ENCODE peak calls at places on chromosomes 2 and 18, in nine cellular contexts. One of them, this sample, is unnamed.

GRCh38 chr2:20424300-20425290 is 22.3 kb upstream of the RHOB start:
- DNase-seq in lung: no peak
- DNase-seq in fibroblast of mammary gland: peak; percentile 97
- DNase-seq in transverse colon: peak; percentile 67
- DNase-seq in AG09309: no peak
- DNase-seq in K562: peak; percentile 41
- DNase-seq in GM23338: peak; percentile 5
- DNase-seq in foreskin fibroblast: peak; percentile 92
- DNase-seq in cardiac muscle cell: no peak
- DNase-seq in this sample: no peak

GRCh38 chr2:143426296-143426695 is 297.1 kb downstream of the ARHGAP15 start:
- DNase-seq in cardiac muscle cell: no peak
- DNase-seq in lung: no peak
- DNase-seq in foreskin fibroblast: peak; percentile 72
- DNase-seq in K562: no peak
- DNase-seq in GM23338: no peak
- DNase-seq in AG09309: peak; percentile 49
- DNase-seq in transverse colon: no peak
- DNase-seq in fibroblast of mammary gland: peak; percentile 87
- DNase-seq in this sample: no peak

GRCh38 chr2:20452551-20452950 is 5.7 kb downstream of the RHOB start:
- DNase-seq in cardiac muscle cell: no peak
- DNase-seq in transverse colon: no peak
- DNase-seq in K562: no peak
- DNase-seq in lung: no peak
- DNase-seq in AG09309: no peak
- DNase-seq in foreskin fibroblast: peak; percentile 30
- DNase-seq in fibroblast of mammary gland: peak; percentile 65
- DNase-seq in GM23338: peak; percentile 29
- DNase-seq in this sample: no peak

GRCh38 chr2:158498749-158499136 is 42.0 kb downstream of the PKP4 start:
- DNase-seq in fibroblast of mammary gland: no peak
- DNase-seq in foreskin fibroblast: no peak
- DNase-seq in lung: no peak
- DNase-seq in cardiac muscle cell: no peak
- DNase-seq in transverse colon: no peak
- DNase-seq in AG09309: no peak
- DNase-seq in GM23338: no peak
- DNase-seq in K562: no peak
- DNase-seq in this sample: no peak

GRCh38 chr2:153509133-153509532 is 30.6 kb upstream of the RPRM start:
- DNase-seq in fibroblast of mammary gland: no peak
- DNase-seq in cardiac muscle cell: peak; percentile 29
- DNase-seq in foreskin fibroblast: no peak
- DNase-seq in GM23338: peak; percentile 45
- DNase-seq in transverse colon: no peak
- DNase-seq in lung: no peak
- DNase-seq in AG09309: no peak
- DNase-seq in K562: no peak
- DNase-seq in this sample: no peak

GRCh38 chr2:10303174-10303633 is 500 bp downstream of the HPCAL1 start:
- DNase-seq in cardiac muscle cell: no peak
- DNase-seq in foreskin fibroblast: no peak
- DNase-seq in GM23338: no peak
- DNase-seq in fibroblast of mammary gland: no peak
- DNase-seq in transverse colon: no peak
- DNase-seq in lung: no peak
- DNase-seq in AG09309: no peak
- DNase-seq in K562: no peak
- DNase-seq in this sample: no peak

GRCh38 chr2:71129114-71129890 is 727 bp downstream of the MCEE start:
- DNase-seq in AG09309: no peak
- DNase-seq in transverse colon: no peak
- DNase-seq in cardiac muscle cell: no peak
- DNase-seq in fibroblast of mammary gland: no peak
- DNase-seq in GM23338: no peak
- DNase-seq in lung: no peak
- DNase-seq in K562: no peak
- DNase-seq in foreskin fibroblast: no peak
- DNase-seq in this sample: no peak

GRCh38 chr2:7835693-7836680 is 845.9 kb upstream of the ID2 start:
- DNase-seq in fibroblast of mammary gland: peak; percentile 48
- DNase-seq in K562: no peak
- DNase-seq in AG09309: no peak
- DNase-seq in transverse colon: no peak
- DNase-seq in GM23338: no peak
- DNase-seq in cardiac muscle cell: no peak
- DNase-seq in lung: peak; percentile 41
- DNase-seq in foreskin fibroblast: peak; percentile 35
- DNase-seq in this sample: no peak

GRCh38 chr2:72915076-72915906 is 2.0 kb upstream of the EMX1 start:
- DNase-seq in AG09309: no peak
- DNase-seq in cardiac muscle cell: no peak
- DNase-seq in K562: no peak
- DNase-seq in fibroblast of mammary gland: no peak
- DNase-seq in lung: no peak
- DNase-seq in foreskin fibroblast: no peak
- DNase-seq in GM23338: peak; percentile 47
- DNase-seq in transverse colon: no peak
- DNase-seq in this sample: no peak

GRCh38 chr2:74558284-74559230 is 4.0 kb downstream of the DOK1 start:
- DNase-seq in fibroblast of mammary gland: no peak
- DNase-seq in foreskin fibroblast: no peak
- DNase-seq in GM23338: no peak
- DNase-seq in transverse colon: no peak
- DNase-seq in cardiac muscle cell: no peak
- DNase-seq in lung: no peak
- DNase-seq in AG09309: no peak
- DNase-seq in K562: no peak
- DNase-seq in this sample: no peak

GRCh38 chr2:210662557-210662956 is 106.2 kb downstream of the CPS1 start:
- DNase-seq in cardiac muscle cell: no peak
- DNase-seq in AG09309: no peak
- DNase-seq in lung: no peak
- DNase-seq in K562: no peak
- DNase-seq in transverse colon: no peak
- DNase-seq in GM23338: no peak
- DNase-seq in fibroblast of mammary gland: no peak
- DNase-seq in foreskin fibroblast: no peak
- DNase-seq in this sample: no peak

GRCh38 chr2:210660751-210661150 is 104.4 kb downstream of the CPS1 start:
- DNase-seq in lung: no peak
- DNase-seq in GM23338: no peak
- DNase-seq in transverse colon: no peak
- DNase-seq in K562: no peak
- DNase-seq in fibroblast of mammary gland: no peak
- DNase-seq in cardiac muscle cell: no peak
- DNase-seq in AG09309: no peak
- DNase-seq in foreskin fibroblast: no peak
- DNase-seq in this sample: no peak

GRCh38 chr2:210667726-210668125 is 111.3 kb downstream of the CPS1 start:
- DNase-seq in GM23338: no peak
- DNase-seq in fibroblast of mammary gland: peak; percentile 28
- DNase-seq in foreskin fibroblast: peak; percentile 12
- DNase-seq in lung: no peak
- DNase-seq in transverse colon: no peak
- DNase-seq in AG09309: peak; percentile 2
- DNase-seq in cardiac muscle cell: no peak
- DNase-seq in K562: no peak
- DNase-seq in this sample: no peak

GRCh38 chr2:210663574-210663973 is 107.2 kb downstream of the CPS1 start:
- DNase-seq in K562: no peak
- DNase-seq in lung: no peak
- DNase-seq in GM23338: peak; percentile 73
- DNase-seq in transverse colon: no peak
- DNase-seq in AG09309: peak; percentile 4
- DNase-seq in fibroblast of mammary gland: peak; percentile 42
- DNase-seq in cardiac muscle cell: peak; percentile 71
- DNase-seq in foreskin fibroblast: peak; percentile 4
- DNase-seq in this sample: no peak
- TF ChIP-seq CTCF in K562: no peak
- TF ChIP-seq CTCF in lung: no peak
- TF ChIP-seq CTCF in GM23338: peak; percentile 75
- TF ChIP-seq CTCF in transverse colon: no peak
- TF ChIP-seq CTCF in AG09309: peak; percentile 18
- TF ChIP-seq CTCF in fibroblast of mammary gland: peak; percentile 29
- TF ChIP-seq CTCF in cardiac muscle cell: no peak
- TF ChIP-seq CTCF in foreskin fibroblast: no peak
- TF ChIP-seq CTCF in this sample: no peak

GRCh38 chr18:75253043-75253442 is 42.4 kb downstream of the TSHZ1 start:
- DNase-seq in transverse colon: no peak
- DNase-seq in fibroblast of mammary gland: no peak
- DNase-seq in AG09309: no peak
- DNase-seq in GM23338: no peak
- DNase-seq in cardiac muscle cell: no peak
- DNase-seq in K562: no peak
- DNase-seq in foreskin fibroblast: no peak
- DNase-seq in lung: no peak
- DNase-seq in this sample: no peak
- H3K4me3 ChIP-seq in transverse colon: no peak overlapping the region
- H3K4me3 ChIP-seq in fibroblast of mammary gland: no peak overlapping the region
- H3K4me3 ChIP-seq in AG09309: no peak overlapping the region
- H3K4me3 ChIP-seq in GM23338: no peak overlapping the region
- H3K4me3 ChIP-seq in cardiac muscle cell: no peak overlapping the region
- H3K4me3 ChIP-seq in K562: no peak overlapping the region
- H3K4me3 ChIP-seq in foreskin fibroblast: no peak overlapping the region
- H3K4me3 ChIP-seq in lung: no peak overlapping the region
- H3K4me3 ChIP-seq in this sample: no peak overlapping the region

GRCh38 chr2:216012133-216012829 is 1.1 kb downstream of the MREG start:
- DNase-seq in AG09309: no peak
- DNase-seq in transverse colon: no peak
- DNase-seq in K562: no peak
- DNase-seq in lung: peak; percentile 67
- DNase-seq in foreskin fibroblast: peak; percentile 47
- DNase-seq in GM23338: no peak
- DNase-seq in fibroblast of mammary gland: peak; percentile 27
- DNase-seq in cardiac muscle cell: no peak
- DNase-seq in this sample: no peak
- TF ChIP-seq CTCF in AG09309: no peak
- TF ChIP-seq CTCF in transverse colon: peak; percentile 11
- TF ChIP-seq CTCF in K562: no peak
- TF ChIP-seq CTCF in lung: no peak
- TF ChIP-seq CTCF in foreskin fibroblast: no peak
- TF ChIP-seq CTCF in GM23338: no peak
- TF ChIP-seq CTCF in fibroblast of mammary gland: peak; percentile 1
- TF ChIP-seq CTCF in cardiac muscle cell: peak; percentile 6
- TF ChIP-seq CTCF in this sample: no peak

GRCh38 chr18:10139783-10140410 is 226.1 kb downstream of the VAPA start:
- DNase-seq in fibroblast of mammary gland: peak; percentile 72
- DNase-seq in transverse colon: no peak
- DNase-seq in GM23338: no peak
- DNase-seq in lung: no peak
- DNase-seq in AG09309: no peak
- DNase-seq in cardiac muscle cell: no peak
- DNase-seq in K562: no peak
- DNase-seq in foreskin fibroblast: peak; percentile 87
- DNase-seq in this sample: no peak
- H3K4me3 ChIP-seq in fibroblast of mammary gland: no peak overlapping the region
- H3K4me3 ChIP-seq in transverse colon: no peak overlapping the region
- H3K4me3 ChIP-seq in GM23338: no peak overlapping the region
- H3K4me3 ChIP-seq in lung: no peak overlapping the region
- H3K4me3 ChIP-seq in AG09309: no peak overlapping the region
- H3K4me3 ChIP-seq in cardiac muscle cell: no peak overlapping the region
- H3K4me3 ChIP-seq in K562: no peak overlapping the region
- H3K4me3 ChIP-seq in foreskin fibroblast: no peak overlapping the region
- H3K4me3 ChIP-seq in this sample: no peak overlapping the region

GRCh38 chr2:119156891-119157773 is 1.4 kb downstream of the C1QL2 start:
- DNase-seq in GM23338: peak; percentile 57
- DNase-seq in K562: no peak
- DNase-seq in foreskin fibroblast: no peak
- DNase-seq in fibroblast of mammary gland: no peak
- DNase-seq in lung: no peak
- DNase-seq in AG09309: no peak
- DNase-seq in transverse colon: no peak
- DNase-seq in cardiac muscle cell: no peak
- DNase-seq in this sample: no peak
- TF ChIP-seq CTCF in GM23338: no peak
- TF ChIP-seq CTCF in K562: no peak
- TF ChIP-seq CTCF in foreskin fibroblast: no peak
- TF ChIP-seq CTCF in fibroblast of mammary gland: no peak
- TF ChIP-seq CTCF in lung: no peak
- TF ChIP-seq CTCF in AG09309: no peak
- TF ChIP-seq CTCF in transverse colon: no peak
- TF ChIP-seq CTCF in cardiac muscle cell: no peak
- TF ChIP-seq CTCF in this sample: no peak

DNA sequence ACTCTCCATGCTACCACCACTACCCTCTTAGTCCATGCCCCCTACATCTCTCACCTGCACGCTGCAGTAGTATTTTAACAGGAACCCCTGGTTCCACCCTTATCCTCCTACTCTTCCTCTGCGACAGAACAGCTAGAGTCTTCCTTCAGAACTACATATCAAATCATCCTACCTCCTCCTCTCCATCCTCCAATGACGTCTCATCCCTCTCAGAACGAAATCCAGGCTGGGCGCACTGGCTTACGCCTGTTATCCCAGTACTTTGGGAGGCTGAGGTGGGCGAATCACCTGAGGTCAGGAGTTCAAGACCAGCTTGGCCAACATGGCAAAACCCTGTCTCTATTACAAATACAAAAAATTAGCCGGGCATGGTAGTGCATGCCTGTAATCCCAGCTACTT is 10.3 kb upstream of the KIF3C start:
- DNase-seq in fibroblast of mammary gland: no peak
- DNase-seq in foreskin fibroblast: no peak
- DNase-seq in cardiac muscle cell: no peak
- DNase-seq in transverse colon: no peak
- DNase-seq in lung: no peak
- DNase-seq in AG09309: no peak
- DNase-seq in K562: no peak
- DNase-seq in GM23338: no peak
- DNase-seq in this sample: no peak
- H3K4me3 ChIP-seq in fibroblast of mammary gland: no peak overlapping the region
- H3K4me3 ChIP-seq in foreskin fibroblast: no peak overlapping the region
- H3K4me3 ChIP-seq in cardiac muscle cell: no peak overlapping the region
- H3K4me3 ChIP-seq in transverse colon: no peak overlapping the region
- H3K4me3 ChIP-seq in lung: no peak overlapping the region
- H3K4me3 ChIP-seq in AG09309: no peak overlapping the region
- H3K4me3 ChIP-seq in K562: no peak overlapping the region
- H3K4me3 ChIP-seq in GM23338: no peak overlapping the region
- H3K4me3 ChIP-seq in this sample: no peak overlapping the region

GRCh38 chr18:57447154-57447621 is 12.0 kb downstream of the ONECUT2 start:
- DNase-seq in fibroblast of mammary gland: peak; percentile 26
- DNase-seq in transverse colon: no peak
- DNase-seq in lung: no peak
- DNase-seq in cardiac muscle cell: peak; percentile 89
- DNase-seq in AG09309: no peak
- DNase-seq in GM23338: peak; percentile 87
- DNase-seq in K562: peak; percentile 44
- DNase-seq in foreskin fibroblast: peak; percentile 57
- DNase-seq in this sample: no peak
- TF ChIP-seq CTCF in fibroblast of mammary gland: no peak
- TF ChIP-seq CTCF in transverse colon: no peak
- TF ChIP-seq CTCF in lung: no peak
- TF ChIP-seq CTCF in cardiac muscle cell: no peak
- TF ChIP-seq CTCF in AG09309: no peak
- TF ChIP-seq CTCF in GM23338: peak; percentile 42
- TF ChIP-seq CTCF in K562: peak; percentile 27
- TF ChIP-seq CTCF in foreskin fibroblast: no peak
- TF ChIP-seq CTCF in this sample: no peak

GRCh38 chr2:111106720-111107119 is 14.0 kb upstream of the BCL2L11 start:
- DNase-seq in GM23338: no peak
- DNase-seq in lung: no peak
- DNase-seq in foreskin fibroblast: no peak
- DNase-seq in AG09309: no peak
- DNase-seq in K562: no peak
- DNase-seq in cardiac muscle cell: no peak
- DNase-seq in fibroblast of mammary gland: peak; percentile 24
- DNase-seq in transverse colon: no peak
- DNase-seq in this sample: no peak
- H3K4me3 ChIP-seq in GM23338: no peak overlapping the region
- H3K4me3 ChIP-seq in lung: no peak overlapping the region
- H3K4me3 ChIP-seq in foreskin fibroblast: no peak overlapping the region
- H3K4me3 ChIP-seq in AG09309: no peak overlapping the region
- H3K4me3 ChIP-seq in K562: no peak overlapping the region
- H3K4me3 ChIP-seq in cardiac muscle cell: no peak overlapping the region
- H3K4me3 ChIP-seq in fibroblast of mammary gland: no peak overlapping the region
- H3K4me3 ChIP-seq in transverse colon: no peak overlapping the region
- H3K4me3 ChIP-seq in this sample: no peak overlapping the region